ENCODE peak calls at places on chromosome 11, in eight cellular contexts. B, U, C, D, Z, A, J and W are unnamed samples.

GRCh38 chr11:68743539-68743938 is 7.8 kb downstream of the TESMIN start:
- DNase-seq in U (no peak), C (no peak), B (no peak), Z (no peak), D (no peak), A (no peak), J (no peak), W (no peak)

GRCh38 chr11:122642971-122643370 is 12.6 kb upstream of the UBASH3B start:
- DNase-seq in B (no peak), A (no peak), U (no peak), Z (no peak), C (no peak), J (no peak), D (no peak), W (no peak)

GRCh38 chr11:116694815-116695590 is 77.8 kb downstream of the BUD13 start:
- DNase-seq in J (peak; percentile 61), D (peak; percentile 64), A (no peak), B (no peak), C (peak; percentile 33), Z (peak; percentile 38), U (peak; percentile 34), W (peak; percentile 21)

GRCh38 chr11:396948-397548 is 3.0 kb downstream of the PKP3 start:
- DNase-seq in A (no peak), U (no peak), D (peak; percentile 90), B (peak; percentile 58), J (no peak), C (no peak), Z (no peak), W (no peak)

GRCh38 chr11:19164230-19164855 is 37.4 kb downstream of the CSRP3 start:
- DNase-seq in U (no peak), Z (no peak), J (no peak), C (no peak), D (no peak), B (no peak), A (no peak), W (no peak)

GRCh38 chr11:18235394-18235926 is 1.1 kb downstream of the SAA4 start:
- DNase-seq in Z (no peak), D (no peak), B (no peak), A (no peak), U (no peak), J (no peak), C (no peak), W (no peak)

GRCh38 chr11:90341986-90342385 is 119.1 kb upstream of the CHORDC1 start:
- DNase-seq in A (no peak), B (no peak), C (no peak), J (no peak), Z (no peak), D (no peak), U (no peak), W (no peak)

GRCh38 chr11:63761870-63762661 is 6.5 kb downstream of the ZFTA start:
- DNase-seq in Z (peak; percentile 87), A (no peak), B (peak; percentile 14), D (no peak), U (no peak), J (no peak), C (no peak), W (no peak)

GRCh38 chr11:37688461-37688860 is 1090.4 kb upstream of the RAG2 start:
- DNase-seq in A (no peak), J (no peak), D (no peak), U (no peak), Z (no peak), C (no peak), B (no peak), W (no peak)

GRCh38 chr11:102410382-102410784 is 42.2 kb downstream of the TMEM123 start:
- DNase-seq in Z (no peak), A (no peak), U (no peak), C (no peak), J (no peak), D (no peak), B (no peak), W (no peak)

GRCh38 chr11:45145421-45146071 is 893 bp upstream of the PRDM11 start:
- DNase-seq in Z (peak; percentile 90), J (peak; percentile 87), U (no peak), D (no peak), B (peak; percentile 34), A (no peak), C (peak; percentile 63), W (peak; percentile 31)

GRCh38 chr11:95503047-95503446 is 272.0 kb upstream of the SESN3 start:
- DNase-seq in D (no peak), A (no peak), Z (no peak), B (no peak), U (no peak), C (no peak), J (no peak), W (no peak)

GRCh38 chr11:1236316-1237127 is 13.7 kb downstream of the MUC5B start:
- DNase-seq in D (peak; percentile 63), J (no peak), A (no peak), B (no peak), Z (peak; percentile 24), C (peak; percentile 54), U (no peak), W (no peak)

GRCh38 chr11:96272542-96273306 is 70.3 kb downstream of the MAML2 start:
- DNase-seq in C (no peak), U (no peak), A (no peak), J (no peak), D (no peak), Z (no peak), B (no peak), W (peak; percentile 55)

GRCh38 chr11:93116641-93117577 is 80.9 kb downstream of the SLC36A4 start:
- DNase-seq in C (no peak), U (no peak), J (no peak), D (no peak), B (peak; percentile 86), A (no peak), Z (peak; percentile 60), W (peak; percentile 48)

GRCh38 chr11:63510360-63511130 is 4.7 kb downstream of the LGALS12 start:
- DNase-seq in U (no peak), J (no peak), Z (no peak), B (no peak), A (no peak), D (no peak), C (no peak), W (peak; percentile 73)

GRCh38 chr11:124758355-124759267 is 3.5 kb downstream of the ESAM start:
- DNase-seq in B (peak; percentile 91), Z (peak; percentile 90), D (peak; percentile 94), C (peak; percentile 87), J (no peak), A (peak; percentile 59), U (no peak), W (peak; percentile 88)

GRCh38 chr11:104073950-104074349 is 37.5 kb downstream of the DDI1 start:
- DNase-seq in D (no peak), J (no peak), Z (no peak), A (no peak), U (no peak), B (no peak), C (no peak), W (no peak)

GRCh38 chr11:67111261-67111660 is 7.8 kb upstream of the KDM2A start:
- DNase-seq in J (no peak), B (no peak), D (no peak), U (no peak), C (no peak), Z (no peak), A (no peak), W (no peak)

GRCh38 chr11:8768625-8769333 is 86.2 kb downstream of the RPL27A start:
- DNase-seq in Z (no peak), C (no peak), J (no peak), B (no peak), D (no peak), A (peak; percentile 72), U (no peak), W (peak; percentile 55)
- H3K27ac ChIP-seq in Z (no peak overlapping the region), C (peak overlapping the region; percentile 77), J (no peak overlapping the region), B (peak overlapping the region; percentile 83), D (peak overlapping the region; percentile 54), A (peak overlapping the region; percentile 66), U (peak overlapping the region; percentile 83), W (peak overlapping the region; percentile 82)

DNA sequence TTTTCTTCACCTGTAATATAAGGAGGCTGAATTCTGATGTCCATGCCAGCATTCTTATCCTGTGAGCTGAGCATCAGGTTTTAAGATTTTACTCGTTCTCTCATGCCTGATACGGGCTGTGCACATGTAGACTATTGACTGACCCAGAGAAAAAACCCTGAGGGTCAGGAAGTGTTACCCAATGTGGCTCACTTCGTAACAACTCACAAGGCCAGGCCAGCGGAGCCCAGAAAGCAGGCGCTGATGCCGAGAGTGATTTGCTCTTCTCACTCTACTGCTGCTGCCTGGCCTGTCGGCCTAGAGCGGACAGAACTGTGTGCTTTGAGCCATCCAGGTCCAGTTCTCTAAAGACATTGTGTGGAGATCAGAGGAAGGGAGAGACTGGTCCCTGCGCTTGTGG is 10.8 kb downstream of the THYN1 start:
- DNase-seq in B (no peak), A (no peak), J (no peak), C (no peak), D (no peak), U (no peak), Z (no peak), W (no peak)
- TF ChIP-seq POLR2AphosphoS5 in B (no peak), A (no peak), J (no peak), C (no peak), D (no peak), U (no peak), Z (no peak), W (no peak)

GRCh38 chr11:114297806-114298700 is 1.9 kb downstream of the NNMT start:
- DNase-seq in B (no peak), J (no peak), Z (no peak), A (no peak), U (no peak), C (no peak), D (no peak), W (no peak)
- TF ChIP-seq POLR2A in B (no peak), J (no peak), Z (no peak), A (no peak), U (no peak), C (no peak), D (no peak), W (no peak)

DNA sequence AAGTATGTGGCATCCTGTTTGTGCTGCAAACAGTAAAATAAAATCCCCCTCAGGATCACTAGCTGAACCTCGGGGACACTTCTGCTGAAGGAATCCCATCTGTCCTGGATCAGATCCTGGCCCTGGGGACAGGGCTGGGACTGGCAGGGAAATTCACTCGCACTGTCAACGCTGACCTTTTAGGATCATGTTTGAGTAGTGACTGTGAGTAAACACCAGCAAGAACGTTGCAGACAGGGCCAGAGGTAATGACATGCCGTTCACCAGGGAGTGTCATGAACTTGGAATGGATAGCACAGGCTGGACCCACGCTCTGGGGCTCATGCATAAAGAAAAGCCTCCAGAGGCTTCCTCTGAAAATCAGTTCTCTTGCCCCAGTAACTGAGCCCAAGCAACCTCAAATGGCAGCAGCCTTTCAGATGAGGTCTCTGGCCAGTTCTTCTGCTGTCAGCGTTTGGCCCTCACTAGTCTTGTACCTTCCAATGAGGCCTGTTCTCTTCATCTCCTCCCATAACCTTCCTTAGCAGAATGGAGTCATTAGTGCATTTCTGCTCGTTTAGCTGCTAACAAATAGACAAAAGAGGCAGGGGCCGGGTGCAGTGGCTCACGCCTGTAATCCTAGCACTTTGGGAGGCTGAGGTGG is 51.0 kb upstream of the BARX2 start:
- DNase-seq in D (no peak), U (peak; percentile 63), J (no peak), B (peak; percentile 68), C (peak; percentile 58), Z (peak; percentile 42), A (no peak), W (peak; percentile 50)
- H3K27ac ChIP-seq in D (peak overlapping the region; percentile 41), U (peak overlapping the region; percentile 73), J (peak overlapping the region; percentile 27), B (peak overlapping the region; percentile 57), C (peak overlapping the region; percentile 77), Z (no peak overlapping the region), A (no peak overlapping the region), W (peak overlapping the region; percentile 50)